ENCODE peak calls at places on chromosomes 6 and 20, in six cellular contexts. Q is AG10803, I is brain microvascular endothelial cell, H is heart right ventricle, R is psoas muscle, V is A549. Z is an unnamed sample.

GRCh38 chr20:5788385-5788895 is 38.2 kb downstream of the SHLD1 start:
- DNase-seq in Q (peak), I (peak), H (peak), R (peak), V (peak), Z (peak)

GRCh38 chr20:38258545-38259223 is 1.9 kb downstream of the KIAA1755 start:
- DNase-seq in R (no peak), V (no peak), H (no peak), Q (no peak), I (no peak), Z (no peak)

GRCh38 chr20:57780398-57780797 is 70.6 kb upstream of the PMEPA1 start:
- DNase-seq in Q (no peak), H (no peak), I (no peak), R (no peak), V (no peak), Z (no peak)

GRCh38 chr20:59153355-59153681 is 10.3 kb upstream of the ZNF831 start:
- DNase-seq in H (peak), I (no peak), V (no peak), Q (peak), R (peak), Z (no peak)

GRCh38 chr6:148231572-148231971 is 111.1 kb upstream of the SASH1 start:
- DNase-seq in R (no peak), H (no peak), I (peak), V (no peak), Q (peak), Z (peak)

GRCh38 chr6:3376064-3376463 is 80.8 kb downstream of the SLC22A23 start:
- DNase-seq in I (no peak), V (no peak), Q (no peak), H (no peak), R (no peak), Z (no peak)

GRCh38 chr6:133923938-133924593 is 29.0 kb upstream of the TBPL1 start:
- DNase-seq in Q (peak), H (no peak), I (peak), V (peak), R (peak), Z (peak)

GRCh38 chr6:16949696-16950095 is 152.2 kb upstream of the STMND1 start:
- DNase-seq in R (no peak), Q (peak), I (no peak), H (no peak), V (no peak), Z (peak)

GRCh38 chr6:64103480-64103879 is 467.9 kb downstream of the PHF3 start:
- DNase-seq in V (no peak), R (no peak), I (no peak), H (no peak), Q (no peak), Z (no peak)

DNA sequence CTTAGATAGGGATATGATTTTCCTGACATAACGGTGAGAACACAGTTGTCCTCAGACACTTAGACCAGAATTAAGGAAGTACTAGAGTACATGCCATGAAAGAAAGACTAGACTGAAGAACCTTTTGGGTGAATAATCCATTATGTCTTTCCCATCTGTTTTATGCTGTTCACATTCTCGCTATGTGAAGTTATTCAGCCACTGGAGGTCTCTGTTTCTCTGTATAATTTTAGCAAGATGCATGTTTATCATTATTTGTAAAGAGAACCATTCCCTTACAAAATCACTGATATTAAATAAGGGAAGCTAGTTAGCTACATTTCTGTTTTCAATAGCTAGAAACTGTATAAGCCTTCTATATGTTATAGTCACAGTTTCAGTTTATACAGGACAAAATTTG is 391.9 kb downstream of the CD109 start:
- DNase-seq in Q (peak), R (no peak), H (no peak), I (peak), V (no peak), Z (peak)
- TF ChIP-seq CTCF in Q (peak), R (no peak), H (peak), I (peak), V (peak), Z (peak)

GRCh38 chr20:53216856-53217576 is 244.9 kb downstream of the TSHZ2 start:
- DNase-seq in R (peak), H (peak), I (peak), V (peak), Q (no peak), Z (peak)
- H3K4me3 ChIP-seq in R (peak), H (peak), I (no peak), V (no peak), Q (no peak), Z (no peak)

GRCh38 chr6:14320342-14320741 is 202.8 kb downstream of the CD83 start:
- DNase-seq in R (no peak), V (no peak), H (no peak), I (no peak), Q (no peak), Z (no peak)

GRCh38 chr6:14313220-14313619 is 195.6 kb downstream of the CD83 start:
- DNase-seq in H (no peak), V (no peak), Q (no peak), R (no peak), I (no peak), Z (no peak)

GRCh38 chr6:14315353-14315752 is 197.8 kb downstream of the CD83 start:
- DNase-seq in V (no peak), Q (no peak), H (no peak), I (no peak), R (no peak), Z (no peak)

GRCh38 chr6:14317616-14318015 is 200.0 kb downstream of the CD83 start:
- DNase-seq in R (no peak), Q (no peak), V (no peak), I (no peak), H (no peak), Z (no peak)

DNA sequence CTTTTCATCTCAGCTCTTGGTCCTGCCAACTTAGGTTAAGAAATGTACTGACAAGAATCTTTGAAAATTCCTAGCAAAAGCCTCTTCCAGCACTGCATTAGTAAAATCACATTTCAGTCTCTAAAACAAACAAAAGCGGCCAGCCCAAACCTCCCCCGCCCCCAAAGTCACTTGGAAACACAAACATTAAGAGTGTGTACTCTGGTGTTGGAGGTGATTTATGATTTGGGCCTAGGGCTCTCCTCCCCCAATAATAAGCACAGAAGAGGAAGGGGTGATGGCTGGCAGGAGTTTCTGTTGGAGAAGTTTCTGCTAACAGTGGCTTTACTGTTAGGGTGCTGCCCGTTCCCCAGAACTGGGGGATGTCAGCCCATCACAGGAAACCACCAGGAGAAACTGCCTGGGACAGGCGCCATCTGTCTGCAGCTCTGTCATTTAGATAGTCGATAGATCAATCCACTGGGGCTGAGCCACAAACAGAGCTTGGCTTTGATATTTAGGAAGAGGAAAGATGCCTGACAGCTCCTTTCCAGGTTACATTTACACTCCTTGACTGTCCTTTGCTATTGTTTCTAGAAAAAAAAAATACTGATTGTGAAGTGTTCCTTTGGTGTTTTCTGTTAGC is 199.5 kb downstream of the CD83 start:
- DNase-seq in Q (no peak), R (no peak), I (no peak), V (peak), H (no peak), Z (no peak)
- TF ChIP-seq CTCF in Q (no peak), R (no peak), I (peak), V (peak), H (peak), Z (no peak)

DNA sequence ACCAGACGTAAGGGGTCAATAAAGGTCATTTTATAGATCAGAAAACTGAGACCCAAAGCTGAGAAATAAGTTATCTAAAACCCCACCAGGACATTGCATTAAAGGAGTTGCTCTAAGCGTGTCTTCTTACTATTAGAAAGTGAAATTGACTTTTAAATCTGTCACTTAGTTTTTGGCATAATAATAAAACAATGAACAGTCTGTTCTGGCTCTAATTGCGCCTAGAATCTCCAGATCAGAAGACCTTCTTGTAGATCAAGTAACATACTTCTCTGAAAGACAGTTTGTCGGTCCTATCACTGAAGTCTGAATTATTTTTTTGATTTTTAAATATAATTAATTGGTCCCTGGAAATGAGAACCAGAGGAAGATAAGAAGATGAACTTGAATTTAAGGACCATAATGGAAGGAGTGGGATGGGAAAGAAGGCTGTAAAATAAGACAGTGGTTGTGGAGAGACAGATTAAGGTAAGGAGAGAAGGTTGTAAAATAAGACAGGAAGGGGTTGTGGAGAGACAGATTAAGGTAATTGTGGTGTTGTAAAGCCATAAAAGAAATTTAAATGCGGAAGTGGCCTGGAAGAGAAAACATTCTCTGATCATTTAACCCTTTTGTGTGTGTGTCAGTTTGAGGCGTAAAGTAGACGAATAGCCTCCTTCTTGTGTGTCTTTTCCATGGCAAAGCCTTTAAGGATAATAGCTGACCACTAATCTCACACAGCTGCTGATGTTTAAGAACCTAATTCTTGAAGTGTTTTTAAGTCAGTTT is 20.0 kb downstream of the TOP1 start:
- DNase-seq in I (no peak), Q (peak), R (no peak), H (no peak), V (no peak), Z (no peak)
- H3K4me3 ChIP-seq in I (no peak), Q (peak), R (peak), H (peak), V (no peak), Z (peak)

GRCh38 chr20:43911066-43911465 is 3.6 kb upstream of the TOX2 start:
- DNase-seq in V (no peak), Q (peak), R (no peak), I (peak), H (no peak), Z (peak)
- TF ChIP-seq CTCF in V (no peak), Q (no peak), R (no peak), I (peak), H (no peak), Z (peak)

DNA sequence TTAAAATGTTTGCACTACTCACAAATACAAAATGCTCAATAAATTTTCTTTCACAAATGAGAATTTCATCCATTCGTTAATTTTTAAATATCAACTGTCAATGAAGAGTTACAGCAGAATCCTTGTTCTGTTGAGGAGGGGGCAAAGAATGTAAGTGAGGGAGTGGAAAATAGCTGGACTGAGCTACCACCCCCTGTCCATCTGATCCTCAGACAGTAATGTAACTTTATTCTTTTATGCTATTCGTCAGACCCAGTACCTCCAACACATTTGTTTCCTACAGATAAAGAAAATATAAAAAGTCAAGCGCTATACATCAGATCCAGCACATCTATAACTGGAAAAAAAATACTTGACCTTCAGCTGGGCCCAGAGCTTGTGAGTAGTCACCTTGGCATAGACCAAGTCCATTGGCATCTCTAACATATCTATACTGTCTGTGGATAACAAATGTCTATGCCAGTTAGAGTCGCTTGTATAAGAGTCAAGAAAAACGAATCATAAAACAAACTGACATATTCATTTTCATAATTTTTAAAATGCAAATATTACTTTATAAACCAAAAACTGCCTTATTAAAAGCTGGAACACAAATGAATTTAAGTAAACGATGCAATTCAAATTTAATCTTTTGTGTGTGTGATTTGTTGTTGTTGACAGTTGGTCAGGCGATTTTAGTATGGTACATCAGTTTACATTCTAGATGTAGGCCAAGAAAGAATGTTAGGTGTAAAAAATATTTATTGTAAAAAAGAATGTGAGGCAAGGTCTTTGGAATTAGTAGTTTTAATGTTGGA is 57.2 kb upstream of the HFE start:
- DNase-seq in Q (no peak), I (no peak), V (no peak), H (no peak), R (no peak), Z (no peak)
- H3K4me3 ChIP-seq in Q (no peak), I (no peak), V (peak), H (no peak), R (no peak), Z (no peak)

DNA sequence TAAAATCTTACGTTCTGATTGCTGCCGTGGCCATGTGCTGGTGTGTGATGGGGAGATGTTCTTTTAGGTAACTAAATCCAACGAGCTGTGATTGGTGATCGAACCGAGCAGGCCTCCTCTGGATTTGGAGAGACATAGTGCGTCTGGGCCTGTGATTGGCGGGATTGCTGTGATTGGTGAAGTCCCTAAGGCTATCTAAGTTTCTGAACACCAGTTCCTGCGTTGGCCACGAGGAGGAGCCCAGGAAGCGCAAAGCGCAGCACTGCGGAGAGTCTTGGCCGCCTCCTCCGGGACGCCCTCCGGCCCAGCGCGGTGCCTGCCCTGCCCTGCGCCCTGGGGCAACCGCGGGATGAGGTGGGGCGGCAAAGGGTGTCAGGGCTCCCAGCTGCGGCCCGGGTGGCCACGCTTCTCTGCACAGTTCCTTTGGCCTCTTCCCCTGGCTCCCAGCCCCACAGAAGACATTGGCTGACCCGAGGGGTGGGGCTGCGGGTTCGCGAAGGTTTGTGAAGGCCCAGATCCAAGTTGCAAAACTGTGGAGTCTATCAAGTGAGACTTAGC is 33.0 kb downstream of the HNF4A start:
- DNase-seq in H (peak), R (peak), V (peak), Q (peak), I (peak), Z (peak)
- TF ChIP-seq CTCF in H (peak), R (peak), V (peak), Q (peak), I (peak), Z (peak)

DNA sequence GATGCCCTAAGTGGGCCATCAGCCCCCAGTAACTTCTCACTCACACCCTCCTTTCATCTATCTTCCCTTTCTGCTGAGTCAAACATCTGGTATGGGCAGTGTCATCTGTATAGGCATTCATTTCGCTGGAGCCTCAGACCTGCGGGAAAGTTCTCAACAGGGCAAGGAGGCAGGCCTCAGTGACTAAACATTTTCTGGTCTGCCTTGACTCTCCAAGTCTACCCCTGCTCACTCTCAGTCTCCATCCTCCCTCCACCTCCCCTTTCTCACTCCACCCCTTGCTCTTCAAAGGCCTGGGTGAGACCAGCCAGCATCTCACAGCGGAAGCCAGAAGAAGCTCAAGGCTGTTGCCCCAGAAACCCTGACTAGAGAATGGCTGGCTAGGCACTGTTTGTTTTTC is 105.0 kb upstream of the BEND6 start:
- DNase-seq in R (no peak), I (peak), Q (peak), H (no peak), V (no peak), Z (peak)
- H3K4me3 ChIP-seq in R (no peak), I (peak), Q (peak), H (peak), V (no peak), Z (peak)

DNA sequence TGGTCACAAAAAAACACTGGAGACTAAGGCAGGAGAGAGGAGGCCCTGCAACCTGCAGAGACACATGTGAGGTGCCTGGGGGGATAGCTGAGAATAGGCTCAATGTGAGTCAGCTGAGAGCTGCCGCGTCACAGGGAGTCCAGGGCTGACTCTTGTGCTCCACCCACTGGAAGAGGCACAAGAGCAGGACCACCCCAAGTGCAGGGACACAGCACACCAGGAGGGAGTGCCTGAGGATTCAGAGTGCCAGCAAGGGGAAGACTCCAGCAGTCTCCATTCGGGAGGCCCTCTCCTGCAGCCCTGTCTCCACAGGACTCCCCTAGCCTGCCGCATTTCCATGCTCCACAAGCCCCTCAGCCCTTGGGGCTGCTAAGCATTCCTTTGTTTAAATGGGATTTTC is 105.5 kb downstream of the HUS1B start:
- DNase-seq in V (no peak), R (no peak), I (peak), Q (peak), H (no peak), Z (peak)
- TF ChIP-seq CTCF in V (no peak), R (no peak), I (peak), Q (no peak), H (no peak), Z (peak)

GRCh38 chr20:61953037-61953788 is 112.5 kb downstream of the TAF4 start:
- DNase-seq in R (no peak), I (no peak), V (no peak), Q (no peak), H (no peak), Z (no peak)
- H3K4me3 ChIP-seq in R (no peak), I (no peak), V (no peak), Q (no peak), H (no peak), Z (no peak)

Z was measured in fibroblast of mammary gland.